ENCODE peak calls at places on chromosomes 7 and 10, in eight cellular contexts. B is H1, E is HCT116, R is SK-N-SH, U is GM12878, M is K562, F is HepG2, N is endothelial cell of umbilical vein. A is an unnamed sample.

GRCh38 chr10:1715821-1716220 is 21.5 kb downstream of the ADARB2 start:
- DNase-seq in B (peak), E (no peak), R (no peak), U (peak), M (no peak), F (no peak), N (no peak), A (no peak)

GRCh38 chr7:44084695-44085094 is 2.4 kb upstream of the POLM start:
- DNase-seq in B (no peak), E (no peak), R (no peak), U (no peak), M (no peak), F (no peak), N (no peak), A (no peak)

GRCh38 chr7:27547401-27547800 is 115.3 kb downstream of the HIBADH start:
- DNase-seq in B (no peak), E (no peak), R (no peak), U (no peak), M (no peak), F (no peak), N (no peak), A (no peak)

GRCh38 chr10:80545258-80545881 is 7.7 kb downstream of the SH2D4B start:
- DNase-seq in B (no peak), E (no peak), R (no peak), U (no peak), M (no peak), F (no peak), N (no peak), A (no peak)

GRCh38 chr7:85237721-85238120 is 50.9 kb upstream of the SEMA3D start:
- DNase-seq in B (no peak), E (no peak), R (no peak), U (no peak), M (no peak), F (no peak), N (no peak), A (no peak)

GRCh38 chr10:48514916-48515315 is 90.0 kb downstream of the ARHGAP22 start:
- DNase-seq in B (no peak), E (no peak), R (no peak), U (no peak), M (no peak), F (no peak), N (no peak), A (no peak)

GRCh38 chr10:112294169-112294568 is 11.0 kb downstream of the TECTB start:
- DNase-seq in B (no peak), E (no peak), R (no peak), U (no peak), M (no peak), F (no peak), N (no peak), A (no peak)

GRCh38 chr10:86647773-86648705 is 6.3 kb upstream of the OPN4 start:
- DNase-seq in B (no peak), E (no peak), R (peak), U (no peak), M (no peak), F (no peak), N (no peak), A (peak)

GRCh38 chr7:55436457-55436856 is 71.3 kb downstream of the LANCL2 start:
- DNase-seq in B (no peak), E (no peak), R (no peak), U (no peak), M (no peak), F (no peak), N (no peak), A (no peak)

GRCh38 chr10:11863353-11864105 is 40.4 kb downstream of the PROSER2 start:
- DNase-seq in B (no peak), E (no peak), R (no peak), U (peak), M (no peak), F (no peak), N (no peak), A (no peak)

GRCh38 chr7:130149575-130150139 is 55.5 kb downstream of the TMEM209 start:
- DNase-seq in B (no peak), E (no peak), R (no peak), U (no peak), M (no peak), F (no peak), N (no peak), A (no peak)

GRCh38 chr10:70035531-70035930 is 17.1 kb upstream of the MACROH2A2 start:
- DNase-seq in B (no peak), E (no peak), R (no peak), U (no peak), M (no peak), F (no peak), N (no peak), A (no peak)

GRCh38 chr7:88347098-88347497 is 40.4 kb upstream of the STEAP4 start:
- DNase-seq in B (no peak), E (no peak), R (no peak), U (no peak), M (no peak), F (no peak), N (no peak), A (no peak)

GRCh38 chr10:19426039-19426438 is 377.4 kb downstream of the MALRD1 start:
- DNase-seq in B (no peak), E (no peak), R (no peak), U (no peak), M (no peak), F (no peak), N (no peak), A (no peak)

GRCh38 chr7:31814187-31814586 is 127.2 kb downstream of the PPP1R17 start:
- DNase-seq in B (no peak), E (no peak), R (no peak), U (no peak), M (no peak), F (peak), N (peak), A (no peak)

GRCh38 chr7:134435161-134435920 is 23.6 kb downstream of the AKR1B1 start:
- DNase-seq in B (no peak), E (no peak), R (no peak), U (no peak), M (no peak), F (no peak), N (no peak), A (no peak)

GRCh38 chr10:22253578-22253882 is 35.7 kb upstream of the EBLN1 start:
- DNase-seq in B (no peak), E (no peak), R (peak), U (no peak), M (no peak), F (no peak), N (peak), A (no peak)

GRCh38 chr10:19816420-19817250 is at the start of gene PLXDC2:
- DNase-seq in B (no peak), E (no peak), R (peak), U (no peak), M (no peak), F (no peak), N (peak), A (no peak)

GRCh38 chr7:85554294-85554877 is 367.5 kb upstream of the SEMA3D start:
- DNase-seq in B (no peak), E (peak), R (peak), U (no peak), M (peak), F (peak), N (peak), A (peak)

GRCh38 chr7:93862651-93863050 is 27.9 kb downstream of the TFPI2 start:
- DNase-seq in B (no peak), E (no peak), R (no peak), U (no peak), M (no peak), F (no peak), N (no peak), A (no peak)

GRCh38 chr10:100684688-100685235 is 60.6 kb upstream of the PAX2 start:
- DNase-seq in B (no peak), E (no peak), R (no peak), U (no peak), M (no peak), F (no peak), N (no peak), A (no peak)

GRCh38 chr10:68330852-68331454 is 911 bp upstream of the HNRNPH3 start:
- DNase-seq in B (no peak), E (no peak), R (no peak), U (no peak), M (no peak), F (no peak), N (no peak), A (no peak)

GRCh38 chr7:17580141-17580540 is 281.7 kb downstream of the AHR start:
- DNase-seq in B (no peak), E (no peak), R (no peak), U (no peak), M (no peak), F (no peak), N (no peak), A (no peak)

GRCh38 chr7:65441010-65441409 is 67.4 kb downstream of the ZNF92 start:
- DNase-seq in B (no peak), E (no peak), R (no peak), U (no peak), M (no peak), F (no peak), N (peak), A (no peak)

GRCh38 chr10:47406870-47407648 is 23.0 kb upstream of the ZNF488 start:
- DNase-seq in B (peak), E (peak), R (no peak), U (no peak), M (peak), F (peak), N (peak), A (no peak)

GRCh38 chr7:37510043-37510634 is 61.5 kb upstream of the ELMO1 start:
- DNase-seq in B (no peak), E (no peak), R (peak), U (no peak), M (peak), F (peak), N (peak), A (no peak)

GRCh38 chr10:61780732-61781131 is 118.0 kb downstream of the CABCOCO1 start:
- DNase-seq in B (no peak), E (no peak), R (no peak), U (no peak), M (no peak), F (no peak), N (no peak), A (no peak)

GRCh38 chr10:43041422-43042342 is 35.2 kb upstream of the RET start:
- DNase-seq in B (no peak), E (no peak), R (peak), U (no peak), M (no peak), F (no peak), N (no peak), A (no peak)

GRCh38 chr10:87816842-87817178 is 1.2 kb downstream of the ATAD1 start:
- DNase-seq in B (no peak), E (no peak), R (no peak), U (no peak), M (no peak), F (no peak), N (peak), A (no peak)

GRCh38 chr10:88943778-88944177 is 8.8 kb downstream of the ACTA2 start:
- DNase-seq in B (no peak), E (no peak), R (no peak), U (no peak), M (no peak), F (no peak), N (no peak), A (no peak)

GRCh38 chr10:88949051-88949450 is 3.5 kb downstream of the ACTA2 start:
- DNase-seq in B (no peak), E (no peak), R (no peak), U (no peak), M (no peak), F (no peak), N (no peak), A (no peak)

GRCh38 chr10:88944813-88945212 is 7.8 kb downstream of the ACTA2 start:
- DNase-seq in B (no peak), E (no peak), R (no peak), U (no peak), M (no peak), F (no peak), N (no peak), A (no peak)

GRCh38 chr10:88946965-88947590 is 5.5 kb downstream of the ACTA2 start:
- DNase-seq in B (no peak), E (no peak), R (no peak), U (no peak), M (no peak), F (no peak), N (no peak), A (no peak)

DNA sequence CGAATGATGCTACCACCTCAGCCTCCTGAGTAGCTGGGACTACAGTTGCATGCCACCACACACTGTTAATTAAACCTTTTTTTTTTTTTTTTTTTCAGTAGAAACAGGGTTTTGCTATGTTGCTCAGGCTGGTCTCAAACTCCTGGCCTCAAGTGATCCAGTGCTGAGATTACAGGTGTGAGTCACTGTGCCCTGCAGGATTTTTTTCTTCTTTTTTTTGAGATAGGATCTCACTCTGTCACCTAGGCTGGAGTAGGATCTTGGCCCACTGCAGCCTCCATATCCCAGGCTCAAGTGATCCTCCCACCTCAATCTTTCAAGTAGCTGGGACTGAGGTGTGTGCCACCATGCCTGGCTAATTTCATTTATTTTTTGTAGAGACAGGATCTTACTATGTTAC is 6.4 kb downstream of the ACTA2 start:
- DNase-seq in B (no peak), E (no peak), R (no peak), U (no peak), M (no peak), F (no peak), N (no peak), A (no peak)
- H3K27ac ChIP-seq in B (no peak), E (no peak), R (no peak), U (no peak), M (no peak), F (no peak), N (no peak), A (no peak)

GRCh38 chr10:27258492-27258837 is 17.9 kb upstream of the ACBD5 start:
- DNase-seq in B (no peak), E (no peak), R (no peak), U (no peak), M (no peak), F (no peak), N (no peak), A (no peak)
- H3K9ac ChIP-seq in B (peak), E (no peak), R (no peak), U (no peak), M (no peak), F (peak), N (no peak), A (no peak)

GRCh38 chr7:35971133-35971995 is 170.5 kb downstream of the SEPTIN7 start:
- DNase-seq in B (no peak), E (no peak), R (peak), U (no peak), M (no peak), F (no peak), N (no peak), A (no peak)

GRCh38 chr7:35970458-35970857 is 169.6 kb downstream of the SEPTIN7 start:
- DNase-seq in B (no peak), E (no peak), R (peak), U (no peak), M (no peak), F (no peak), N (no peak), A (no peak)

DNA sequence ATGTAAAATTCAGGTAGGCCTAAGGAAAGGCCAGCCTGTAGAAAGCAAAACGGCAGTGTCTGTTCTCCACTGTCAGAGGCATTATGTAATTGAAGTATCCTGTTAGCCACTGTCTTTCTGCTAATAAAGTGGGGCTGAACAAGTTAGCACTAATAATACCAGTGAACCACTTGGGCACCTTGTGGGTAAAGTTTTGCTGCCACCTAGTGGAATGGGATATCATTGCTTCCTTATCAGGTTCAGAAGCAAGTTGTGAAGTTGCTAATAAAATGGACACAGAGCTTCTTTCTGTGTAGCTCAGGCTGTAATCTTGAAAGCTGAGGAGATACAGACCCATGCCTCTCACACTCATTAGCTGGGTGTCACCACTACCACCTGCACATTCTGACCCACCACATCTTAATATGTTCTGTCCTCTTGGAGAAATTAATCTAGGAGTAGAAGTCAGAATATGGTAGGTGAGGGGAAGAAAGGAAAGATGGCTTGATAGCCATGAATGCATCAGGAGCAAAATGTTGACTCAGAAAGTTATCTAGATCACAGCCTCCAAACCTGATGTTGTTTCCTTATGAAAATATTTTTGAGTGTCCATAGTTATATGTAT is 175.1 kb downstream of the SEPTIN7 start:
- DNase-seq in B (peak), E (peak), R (peak), U (peak), M (peak), F (peak), N (peak), A (peak)
- TF ChIP-seq POLR2AphosphoS5 in B (no peak), E (no peak), R (no peak), U (no peak), M (no peak), F (no peak), N (no peak), A (no peak)

GRCh38 chr7:20647051-20647450 is 31.6 kb downstream of the ABCB5 start:
- DNase-seq in B (no peak), E (no peak), R (no peak), U (no peak), M (no peak), F (no peak), N (no peak), A (no peak)

GRCh38 chr7:20647908-20648776 is 32.7 kb downstream of the ABCB5 start:
- DNase-seq in B (peak), E (peak), R (peak), U (no peak), M (peak), F (peak), N (peak), A (peak)

GRCh38 chr7:20653636-20654035 is 38.2 kb downstream of the ABCB5 start:
- DNase-seq in B (no peak), E (no peak), R (no peak), U (no peak), M (no peak), F (no peak), N (no peak), A (no peak)

GRCh38 chr7:20650782-20651181 is 35.3 kb downstream of the ABCB5 start:
- DNase-seq in B (peak), E (no peak), R (no peak), U (no peak), M (no peak), F (no peak), N (no peak), A (no peak)

GRCh38 chr7:20651960-20652544 is 36.6 kb downstream of the ABCB5 start:
- DNase-seq in B (no peak), E (peak), R (peak), U (no peak), M (no peak), F (no peak), N (peak), A (peak)
- H3K27ac ChIP-seq in B (no peak), E (no peak), R (no peak), U (no peak), M (no peak), F (no peak), N (no peak), A (no peak)

DNA sequence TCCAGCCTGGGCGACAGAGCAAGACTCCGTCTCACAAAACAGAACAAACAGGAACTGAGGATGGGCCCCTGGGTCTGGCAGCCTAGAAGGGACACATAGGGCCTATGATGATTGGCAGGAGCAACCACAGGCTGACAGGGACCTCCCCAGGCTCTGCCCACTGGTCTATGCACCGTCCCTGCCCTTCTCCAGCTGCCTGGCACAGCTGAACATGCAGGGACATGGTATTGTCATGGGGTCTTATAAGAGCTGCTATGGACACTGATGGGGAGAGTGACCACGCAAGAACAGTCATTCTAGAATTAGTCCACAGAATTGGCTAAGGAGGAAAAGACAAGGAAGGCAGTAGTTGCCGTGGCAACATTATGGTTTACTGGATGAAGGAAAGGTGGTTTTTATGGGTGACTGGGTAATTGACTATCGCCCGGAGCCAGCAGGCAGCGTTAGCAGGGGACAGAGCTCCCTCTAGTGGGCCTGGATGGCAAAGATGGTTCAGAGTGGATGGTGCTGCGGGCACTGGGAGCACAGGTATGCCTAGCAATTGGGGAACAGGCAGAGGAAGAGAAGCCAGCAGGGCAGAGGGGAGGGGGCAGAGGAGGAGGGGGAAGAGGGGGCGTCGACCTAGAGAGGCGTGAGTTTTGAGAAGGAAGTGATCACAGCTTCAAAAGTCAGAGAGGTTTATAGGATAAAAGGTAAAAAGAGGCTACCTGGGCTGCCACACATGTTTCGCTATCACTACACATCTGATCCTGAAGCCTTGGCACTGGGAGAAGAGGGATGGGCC is 7.8 kb upstream of the TRIM56 start:
- DNase-seq in B (peak), E (peak), R (peak), U (peak), M (peak), F (peak), N (peak), A (peak)
- H3K9ac ChIP-seq in B (no peak), E (no peak), R (no peak), U (no peak), M (no peak), F (no peak), N (no peak), A (no peak)

DNA sequence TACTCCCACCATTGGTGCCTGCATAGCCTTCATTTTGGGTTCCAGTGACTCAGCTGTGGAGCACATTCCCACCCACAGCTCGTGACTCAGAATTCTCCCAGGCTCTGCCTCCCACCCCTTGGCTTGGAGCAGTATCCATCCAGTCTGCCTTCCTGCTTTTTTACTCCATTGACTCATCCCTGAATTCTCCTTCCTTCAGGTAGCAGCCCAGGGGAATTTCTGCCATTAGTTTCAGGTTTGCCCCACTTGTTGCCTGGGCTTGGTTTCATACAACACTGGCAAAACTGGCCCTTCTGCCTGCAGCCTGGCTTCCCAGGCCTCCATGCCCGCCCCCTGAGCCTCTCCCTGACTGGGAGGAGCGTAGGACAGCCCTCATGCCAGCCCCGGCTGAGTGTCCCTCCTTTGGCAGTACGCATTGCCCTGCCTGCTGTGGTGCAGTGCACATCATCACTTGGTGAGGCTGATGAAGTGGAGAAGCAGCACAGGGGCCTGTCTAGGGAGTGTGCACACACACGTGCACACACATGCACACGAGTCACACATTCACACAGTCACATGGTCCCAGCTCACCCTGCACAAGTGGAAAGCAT is 55.0 kb downstream of the SNX10 start:
- DNase-seq in B (no peak), E (peak), R (no peak), U (no peak), M (no peak), F (no peak), N (no peak), A (no peak)
- TF ChIP-seq POLR2AphosphoS5 in B (no peak), E (no peak), R (no peak), U (no peak), M (no peak), F (no peak), N (no peak), A (no peak)

GRCh38 chr7:150949971-150950491 is 28.1 kb downstream of the KCNH2 start:
- DNase-seq in B (no peak), E (no peak), R (peak), U (no peak), M (no peak), F (no peak), N (no peak), A (no peak)
- H3K27ac ChIP-seq in B (no peak), E (no peak), R (peak), U (no peak), M (peak), F (no peak), N (no peak), A (no peak)

A was measured in SK-N-MC.